ENCODE peak calls at places on chromosomes 2 and 18, in four cellular contexts. K, Z, U and G are unnamed samples.

GRCh38 chr18:76687271-76688006 is 134.9 kb upstream of the ZNF236 start:
- DNase-seq in Z (no peak), U (no peak), K (no peak), G (no peak)

GRCh38 chr2:18067980-18068379 is 189.5 kb downstream of the KCNS3 start:
- DNase-seq in U (peak; percentile 45), K (no peak), Z (no peak), G (no peak)

GRCh38 chr2:197240018-197240712 is 70.4 kb downstream of the ANKRD44 start:
- DNase-seq in Z (no peak), U (no peak), K (no peak), G (no peak)

GRCh38 chr2:57878573-57878910 is 168.1 kb upstream of the VRK2 start:
- DNase-seq in K (no peak), Z (no peak), U (no peak), G (no peak)

GRCh38 chr2:120886534-120886961 is 150.9 kb downstream of the GLI2 start:
- DNase-seq in K (no peak), U (no peak), Z (no peak), G (no peak)

GRCh38 chr2:237779521-237779920 is 19.1 kb upstream of the RBM44 start:
- DNase-seq in K (no peak), Z (no peak), U (no peak), G (no peak)

GRCh38 chr2:40127147-40127546 is 324.7 kb downstream of the SLC8A1 start:
- DNase-seq in U (no peak), Z (no peak), K (no peak), G (no peak)

GRCh38 chr18:12836551-12836950 is 47.5 kb downstream of the PTPN2 start:
- DNase-seq in K (no peak), U (no peak), Z (no peak), G (no peak)

GRCh38 chr2:119174216-119174992 is 15.9 kb upstream of the C1QL2 start:
- DNase-seq in Z (peak; percentile 40), K (peak; percentile 54), U (no peak), G (peak; percentile 17)

GRCh38 chr18:48955528-48956261 is 4.9 kb upstream of the SMAD7 start:
- DNase-seq in K (no peak), Z (peak; percentile 50), U (no peak), G (no peak)

GRCh38 chr2:144217853-144218633 is 301.9 kb downstream of the ZEB2 start:
- DNase-seq in U (no peak), K (no peak), Z (no peak), G (no peak)

GRCh38 chr2:199775297-199775696 is 75.7 kb downstream of the FTCDNL1 start:
- DNase-seq in K (no peak), Z (no peak), U (no peak), G (no peak)

GRCh38 chr2:30321466-30321865 is 90.1 kb downstream of the LBH start:
- DNase-seq in K (no peak), U (no peak), Z (no peak), G (no peak)

GRCh38 chr18:5728566-5728965 is 166.8 kb downstream of the TMEM200C start:
- DNase-seq in Z (no peak), K (no peak), U (no peak), G (no peak)

GRCh38 chr2:150732064-150732463 is 244.6 kb upstream of the RND3 start:
- DNase-seq in Z (no peak), U (no peak), K (no peak), G (no peak)

GRCh38 chr2:169362346-169363026 is at the start of gene LRP2:
- DNase-seq in Z (no peak), K (peak; percentile 12), U (no peak), G (peak; percentile 28)

GRCh38 chr2:176338395-176338794 is 69.2 kb downstream of the MTX2 start:
- DNase-seq in U (no peak), K (no peak), Z (no peak), G (no peak)

GRCh38 chr2:11422491-11422865 is 43.5 kb downstream of the E2F6 start:
- DNase-seq in U (no peak), Z (no peak), K (no peak), G (no peak)

GRCh38 chr2:19746137-19746585 is 155.6 kb downstream of the TTC32 start:
- DNase-seq in K (no peak), Z (no peak), U (no peak), G (no peak)

GRCh38 chr2:152647417-152648010 is 69.7 kb downstream of the PRPF40A start:
- DNase-seq in K (no peak), U (peak; percentile 63), Z (peak; percentile 81), G (no peak)

GRCh38 chr2:73239776-73240175 is 5.7 kb downstream of the CCT7 start:
- DNase-seq in Z (no peak), U (no peak), K (no peak), G (no peak)

GRCh38 chr2:75729861-75730260 is 19.1 kb upstream of the GCFC2 start:
- DNase-seq in U (no peak), Z (no peak), K (no peak), G (no peak)

GRCh38 chr2:45822272-45822630 is 170.8 kb downstream of the PRKCE start:
- DNase-seq in K (no peak), Z (no peak), U (no peak), G (no peak)

GRCh38 chr2:171531291-171531690 is 9.0 kb downstream of the CYBRD1 start:
- DNase-seq in K (no peak), U (no peak), Z (no peak), G (no peak)

GRCh38 chr2:217899231-217900009 is 103.4 kb downstream of the TNS1 start:
- DNase-seq in U (peak; percentile 65), K (no peak), Z (peak; percentile 77), G (no peak)

GRCh38 chr18:55998071-55998522 is 410.1 kb upstream of the TCF4 start:
- DNase-seq in Z (no peak), K (no peak), U (no peak), G (no peak)

GRCh38 chr2:238320648-238321281 is 447 bp downstream of the TRAF3IP1 start:
- DNase-seq in U (peak; percentile 21), Z (no peak), K (peak; percentile 7), G (no peak)

GRCh38 chr2:12764075-12764722 is 47.5 kb downstream of the TRIB2 start:
- DNase-seq in Z (no peak), K (no peak), U (no peak), G (no peak)

GRCh38 chr2:120293991-120294329 is 41.3 kb downstream of the RALB start:
- DNase-seq in K (no peak), U (no peak), Z (no peak), G (no peak)

GRCh38 chr2:206443735-206444527 is 599 bp downstream of the ADAM23 start:
- DNase-seq in Z (no peak), U (peak; percentile 18), K (no peak), G (no peak)

GRCh38 chr18:39772155-39772919 is 2182.7 kb upstream of the PIK3C3 start:
- DNase-seq in U (no peak), Z (no peak), K (no peak), G (no peak)

GRCh38 chr2:217799553-217800432 is 203.0 kb downstream of the TNS1 start:
- DNase-seq in U (peak; percentile 14), Z (peak; percentile 9), K (no peak), G (no peak)

GRCh38 chr2:73112026-73112912 is 479 bp downstream of the RAB11FIP5 start:
- DNase-seq in K (peak; percentile 18), Z (peak; percentile 38), U (peak; percentile 28), G (peak; percentile 36)

GRCh38 chr2:26164231-26164630 is 8.7 kb upstream of the GAREM2 start:
- DNase-seq in Z (no peak), U (peak; percentile 40), K (no peak), G (no peak)

GRCh38 chr2:112656679-112657078 is 10.9 kb downstream of the SLC20A1 start:
- DNase-seq in K (no peak), Z (no peak), U (no peak), G (no peak)

GRCh38 chr2:190404487-190404886 is 3.7 kb upstream of the MFSD6 start:
- DNase-seq in Z (no peak), K (no peak), U (no peak), G (no peak)

GRCh38 chr2:70807102-70807827 is 13.1 kb downstream of the CLEC4F start:
- DNase-seq in U (no peak), Z (no peak), K (no peak), G (no peak)

GRCh38 chr2:70806620-70807019 is 13.8 kb downstream of the CLEC4F start:
- DNase-seq in U (no peak), Z (no peak), K (no peak), G (no peak)

GRCh38 chr2:70805987-70806386 is 14.4 kb downstream of the CLEC4F start:
- DNase-seq in Z (no peak), U (no peak), K (no peak), G (no peak)

GRCh38 chr2:70807828-70808118 is 12.6 kb downstream of the CLEC4F start:
- DNase-seq in Z (no peak), K (no peak), U (no peak), G (no peak)

GRCh38 chr2:70808983-70809958 is 11.1 kb downstream of the CLEC4F start:
- DNase-seq in Z (no peak), K (no peak), U (no peak), G (no peak)
- H3K27me3 ChIP-seq in Z (no peaks in the 10 kb centered on the region), K (peaks cover 4% of the 10 kb centered on the region), U (peaks cover 39% of the 10 kb centered on the region), G (no peaks in the 10 kb centered on the region)

DNA sequence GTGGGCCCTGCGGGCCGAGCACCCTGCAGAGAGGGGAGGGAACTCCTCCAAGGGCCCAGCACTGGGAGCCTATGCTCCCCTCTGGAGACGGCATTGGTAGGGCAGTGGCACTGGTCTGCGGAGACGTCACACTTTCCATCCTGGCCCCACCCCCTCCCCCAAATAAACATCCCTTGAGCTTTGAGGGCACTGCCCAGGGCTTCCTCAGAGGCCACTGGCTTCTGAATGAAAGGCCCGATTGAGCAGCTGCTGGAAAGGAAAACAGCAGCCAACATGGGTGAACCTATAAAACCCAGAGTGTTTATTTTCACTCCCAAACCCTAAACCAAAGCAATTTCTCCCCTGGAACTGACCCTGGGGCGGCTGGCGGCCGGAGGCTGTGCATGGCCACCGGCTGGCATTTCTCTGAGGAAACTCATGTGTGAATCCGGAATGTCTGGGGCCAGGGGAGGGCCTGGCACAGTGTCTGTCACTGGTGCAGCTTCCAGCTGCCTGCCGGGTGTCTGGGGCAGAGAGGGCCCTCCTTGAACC is 138.9 kb downstream of the DYSF start:
- DNase-seq in U (no peak), Z (no peak), K (no peak), G (no peak)
- H3K27ac ChIP-seq in U (no peak overlapping the region), Z (no peak overlapping the region), K (no peak overlapping the region), G (no peak overlapping the region)

GRCh38 chr18:43888601-43889000 is 611.3 kb upstream of the SYT4 start:
- DNase-seq in U (no peak), K (no peak), Z (no peak), G (no peak)
- H3K27me3 ChIP-seq in U (no peaks in the 10 kb centered on the region), K (no peaks in the 10 kb centered on the region), Z (no peaks in the 10 kb centered on the region), G (no peaks in the 10 kb centered on the region)

DNA sequence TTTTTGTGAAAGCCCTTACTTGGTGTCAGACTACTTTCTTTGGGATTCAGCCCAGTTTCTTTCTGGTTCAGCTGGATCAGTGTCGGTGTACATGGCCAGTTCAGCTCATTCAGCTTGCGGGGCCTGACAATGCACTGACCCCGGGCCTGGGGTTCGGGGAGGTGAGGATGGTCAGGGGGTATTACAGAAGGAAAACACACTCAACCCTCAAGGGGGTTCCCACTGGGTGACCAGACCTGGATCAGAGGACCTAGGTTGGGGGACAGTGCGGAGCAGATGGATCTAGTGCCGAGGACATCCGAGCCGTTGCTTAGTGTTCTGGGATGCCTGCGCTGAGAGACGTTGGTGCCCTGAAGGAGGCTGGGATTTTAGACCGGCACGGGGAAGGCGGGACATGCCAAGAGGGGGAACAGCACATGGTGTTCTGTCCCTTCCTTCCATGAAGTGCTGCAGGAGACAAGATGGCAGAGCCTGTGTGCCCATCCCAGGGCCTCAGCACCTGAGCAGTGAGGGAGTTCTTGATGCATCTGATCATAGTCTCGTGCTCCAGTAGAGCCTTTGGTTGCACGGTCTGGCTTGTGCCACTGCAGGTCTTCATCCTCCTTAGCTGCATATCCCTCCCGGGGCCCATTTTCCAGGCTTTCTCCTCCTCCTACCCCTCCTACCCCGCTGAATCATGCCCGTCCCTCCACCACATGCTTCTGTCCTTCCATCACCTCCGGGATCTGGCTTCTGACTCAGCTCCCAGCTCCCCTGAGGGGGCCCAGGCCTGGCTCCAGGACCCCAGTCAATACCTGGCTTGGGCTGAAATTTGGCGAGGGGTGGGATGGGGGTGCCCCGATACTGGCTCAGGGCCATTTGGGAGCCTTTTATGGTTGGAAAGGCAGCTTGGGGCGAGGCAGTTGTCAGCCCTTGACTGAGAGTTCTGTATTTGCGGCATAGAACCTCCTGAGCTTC is 18.0 kb downstream of the SPEG start:
- DNase-seq in K (no peak), Z (no peak), U (no peak), G (no peak)
- H3K27ac ChIP-seq in K (no peak overlapping the region), Z (peak overlapping the region; percentile 72), U (peak overlapping the region; percentile 87), G (peak overlapping the region; percentile 7)